ENCODE peak calls at places on chromosomes 6 and 20, in ten cellular contexts. D is Panc1, M is GM06990, Q is OCI-LY7, Y is HCT116, B is cardiac muscle cell, R is fibroblast of the aortic adventitia, G is mammary epithelial cell, O is pancreas, S is spleen. H is an unnamed sample.

GRCh38 chr6:40419377-40419776 is 167.8 kb downstream of the LRFN2 start:
- DNase-seq in D (no peak), O (no peak), M (no peak), R (peak; percentile 12), Y (no peak), G (peak; percentile 81), B (peak; percentile 33), Q (no peak), S (no peak), H (no peak)

GRCh38 chr6:33004940-33005339 is 4.5 kb downstream of the HLA-DOA start:
- DNase-seq in M (no peak), D (no peak), R (no peak), B (no peak), S (no peak), Y (no peak), G (no peak), O (no peak), Q (no peak), H (no peak)

GRCh38 chr6:107209406-107209939 is 94.2 kb upstream of the BEND3 start:
- DNase-seq in D (no peak), S (no peak), Q (no peak), M (no peak), Y (no peak), O (no peak), B (no peak), R (no peak), G (no peak), H (no peak)

GRCh38 chr6:127117979-127118504 is 429 bp upstream of the RSPO3 start:
- DNase-seq in Q (no peak), B (no peak), O (no peak), S (no peak), M (peak; percentile 6), Y (no peak), D (no peak), R (peak; percentile 25), G (no peak), H (peak; percentile 14)

GRCh38 chr6:127273499-127273898 is 6.8 kb downstream of the RNF146 start:
- DNase-seq in Y (no peak), G (no peak), B (no peak), D (no peak), S (no peak), O (no peak), Q (no peak), M (no peak), R (no peak), H (no peak)

GRCh38 chr6:144284474-144284752 is 722 bp upstream of the UTRN start:
- DNase-seq in M (no peak), O (no peak), Y (no peak), G (no peak), D (no peak), Q (no peak), R (no peak), B (no peak), S (no peak), H (peak; percentile 59)

GRCh38 chr20:38751360-38751976 is 3.2 kb downstream of the ACTR5 start:
- DNase-seq in S (no peak), O (no peak), R (peak; percentile 66), Y (peak; percentile 27), Q (peak; percentile 57), D (peak; percentile 43), M (no peak), G (no peak), B (peak; percentile 57), H (peak; percentile 38)

GRCh38 chr20:51532577-51533191 is 9.8 kb downstream of the NFATC2 start:
- DNase-seq in Q (no peak), B (no peak), G (no peak), D (no peak), S (peak; percentile 79), Y (no peak), O (no peak), R (peak; percentile 11), M (no peak), H (no peak)

GRCh38 chr6:122405417-122405816 is 6.0 kb downstream of the HSF2 start:
- DNase-seq in Q (no peak), M (no peak), R (peak; percentile 9), O (no peak), S (no peak), D (no peak), Y (no peak), B (peak; percentile 9), G (peak; percentile 8), H (no peak)

GRCh38 chr20:23889775-23890187 is 10.2 kb upstream of the CST5 start:
- DNase-seq in O (peak; percentile 68), M (peak; percentile 12), B (peak; percentile 64), Q (peak; percentile 37), Y (peak; percentile 10), G (peak; percentile 71), D (peak; percentile 56), S (no peak), R (peak; percentile 47), H (peak; percentile 15)

GRCh38 chr6:56803594-56803993 is 151.3 kb upstream of the BEND6 start:
- DNase-seq in Y (no peak), D (no peak), S (no peak), R (peak; percentile 80), G (no peak), B (peak; percentile 77), M (no peak), O (no peak), Q (no peak), H (peak; percentile 81)

GRCh38 chr20:15654208-15654649 is 919.0 kb downstream of the KIF16B start:
- DNase-seq in S (no peak), M (peak; percentile 44), G (peak; percentile 55), D (no peak), Y (peak; percentile 6), O (peak; percentile 51), R (peak; percentile 20), Q (peak; percentile 62), B (peak; percentile 39), H (peak; percentile 45)

GRCh38 chr6:38443750-38444149 is 196.0 kb downstream of the BTBD9 start:
- DNase-seq in R (no peak), Y (no peak), Q (no peak), G (no peak), B (no peak), D (no peak), S (no peak), O (no peak), M (no peak), H (no peak)

GRCh38 chr20:49846206-49846807 is 33.7 kb downstream of the SLC9A8 start:
- DNase-seq in S (no peak), R (peak; percentile 74), Y (peak; percentile 16), O (peak; percentile 52), M (no peak), Q (peak; percentile 77), B (peak; percentile 80), G (peak; percentile 48), D (peak; percentile 35), H (peak; percentile 60)

GRCh38 chr20:46174469-46175126 is 56.5 kb downstream of the CD40 start:
- DNase-seq in Q (peak; percentile 46), M (peak; percentile 53), Y (peak; percentile 13), G (peak; percentile 30), R (peak; percentile 48), S (peak; percentile 91), O (peak; percentile 69), B (peak; percentile 70), D (peak; percentile 10), H (peak; percentile 43)

GRCh38 chr6:45966797-45967196 is 48.9 kb downstream of the CLIC5 start:
- DNase-seq in M (no peak), D (no peak), Y (no peak), R (no peak), O (no peak), S (no peak), B (no peak), G (no peak), Q (no peak), H (no peak)
- TF ChIP-seq CTCF in M (no peak), D (no peak), Y (no peak), R (no peak), O (no peak), S (no peak), B (no peak), G (no peak), Q (no peak), H (no peak)

GRCh38 chr6:138543648-138544047 is 44.4 kb upstream of the NHSL1 start:
- DNase-seq in D (no peak), Y (no peak), B (no peak), R (no peak), M (no peak), O (no peak), Q (no peak), G (no peak), S (no peak), H (no peak)

GRCh38 chr6:138541793-138542481 is 42.6 kb upstream of the NHSL1 start:
- DNase-seq in Q (no peak), B (peak; percentile 74), M (no peak), S (no peak), D (no peak), Y (no peak), G (no peak), R (peak; percentile 82), O (no peak), H (no peak)

GRCh38 chr6:138545621-138545980 is 46.3 kb upstream of the NHSL1 start:
- DNase-seq in B (peak; percentile 89), R (peak; percentile 87), S (no peak), Y (no peak), M (no peak), G (no peak), Q (no peak), D (no peak), O (peak; percentile 38), H (peak; percentile 78)

GRCh38 chr6:138546733-138547185 is 47.5 kb upstream of the NHSL1 start:
- DNase-seq in Y (no peak), R (no peak), G (peak; percentile 75), O (no peak), B (no peak), S (no peak), Q (no peak), M (no peak), D (no peak), H (peak; percentile 88)

DNA sequence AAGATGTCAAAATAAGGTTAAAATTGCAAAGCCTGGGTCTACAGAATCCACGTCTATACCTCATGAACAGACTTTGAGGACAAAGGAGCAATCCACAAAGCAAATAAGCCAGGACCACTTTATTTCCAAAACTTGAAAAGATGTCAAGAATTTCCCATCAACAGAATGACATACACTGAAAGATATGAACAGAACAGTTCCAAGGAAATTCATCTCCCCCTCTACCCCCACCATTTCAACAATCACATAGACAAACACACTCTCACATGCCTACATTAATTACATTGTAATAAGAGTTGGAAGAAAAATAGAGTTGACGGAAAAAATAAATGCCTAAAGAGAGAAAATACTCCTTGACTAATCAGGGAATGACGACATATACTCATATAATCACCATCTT is 45.2 kb upstream of the NHSL1 start:
- DNase-seq in Q (no peak), D (no peak), G (no peak), Y (no peak), S (no peak), R (peak; percentile 49), M (no peak), O (no peak), B (peak; percentile 44), H (peak; percentile 59)
- H3K4me3 ChIP-seq in Q (no peak overlapping the region), D (no peak overlapping the region), G (no peak overlapping the region), Y (no peak overlapping the region), S (no peak overlapping the region), R (peak overlapping the region; percentile 71), M (no peak overlapping the region), O (peak overlapping the region; percentile 24), B (no peak overlapping the region), H (peak overlapping the region; percentile 47)

GRCh38 chr6:31403283-31403989 is at the start of gene MICA:
- DNase-seq in G (peak; percentile 95), D (no peak), O (peak; percentile 90), S (peak; percentile 94), R (peak; percentile 79), Y (peak; percentile 79), B (peak; percentile 75), Q (peak; percentile 73), M (peak; percentile 74), H (peak; percentile 87)
- TF ChIP-seq CTCF in G (no peak), D (no peak), O (no peak), S (no peak), R (no peak), Y (no peak), B (no peak), Q (no peak), M (no peak), H (no peak)

GRCh38 chr6:44699851-44700250 is 312.3 kb downstream of the CDC5L start:
- DNase-seq in O (no peak), S (no peak), R (no peak), Q (no peak), B (peak; percentile 12), Y (no peak), G (peak; percentile 66), D (no peak), M (no peak), H (no peak)
- H3K4me3 ChIP-seq in O (no peak overlapping the region), S (no peak overlapping the region), R (no peak overlapping the region), Q (no peak overlapping the region), B (no peak overlapping the region), Y (no peak overlapping the region), G (no peak overlapping the region), D (no peak overlapping the region), M (no peak overlapping the region), H (no peak overlapping the region)

H was measured in astrocyte of the spinal cord.